ENCODE peak calls at places on chromosome 7, in five cellular contexts. N is GM12878, V is K562, P is uterus, C is A549. W is an unnamed sample.
A peak's percentile ranks its signal among the peaks of the same experiment; 100 is the strongest.

GRCh38 chr7:44048031-44048795 is 3.7 kb downstream of the DBNL start:
- DNase-seq in N (no peak), V (no peak), P (peak; percentile 15), C (no peak), W (no peak)

GRCh38 chr7:2660359-2661095 is 27.5 kb upstream of the AMZ1 start:
- DNase-seq in N (no peak), V (peak; percentile 84), P (no peak), C (no peak), W (no peak)

GRCh38 chr7:129599174-129599573 is 12.3 kb upstream of the NRF1 start:
- DNase-seq in N (no peak), V (no peak), P (no peak), C (no peak), W (no peak)

GRCh38 chr7:143258830-143259229 is 4.4 kb upstream of the GSTK1 start:
- DNase-seq in N (peak; percentile 20), V (no peak), P (no peak), C (no peak), W (no peak)

GRCh38 chr7:100372256-100372655 is 1.0 kb upstream of the PILRA start:
- DNase-seq in N (no peak), V (no peak), P (no peak), C (no peak), W (no peak)

GRCh38 chr7:44045226-44046014 is 918 bp downstream of the DBNL start:
- DNase-seq in N (no peak), V (peak; percentile 14), P (no peak), C (no peak), W (no peak)

GRCh38 chr7:90461216-90461615 is 8.2 kb upstream of the PTTG1IP2 start:
- DNase-seq in N (no peak), V (no peak), P (no peak), C (no peak), W (no peak)

GRCh38 chr7:131098527-131098926 is 229.1 kb upstream of the MKLN1 start:
- DNase-seq in N (no peak), V (no peak), P (no peak), C (no peak), W (no peak)

GRCh38 chr7:34011017-34011680 is 105.8 kb downstream of the BMPER start:
- DNase-seq in N (no peak), V (no peak), P (no peak), C (no peak), W (no peak)

GRCh38 chr7:5671053-5671452 is 110.4 kb downstream of the RNF216 start:
- DNase-seq in N (no peak), V (no peak), P (no peak), C (no peak), W (no peak)

GRCh38 chr7:151366872-151367207 is 25.2 kb downstream of the NUB1 start:
- DNase-seq in N (no peak), V (no peak), P (no peak), C (no peak), W (peak; percentile 35)

GRCh38 chr7:2109936-2110585 is 122.7 kb downstream of the MAD1L1 start:
- DNase-seq in N (peak; percentile 36), V (peak; percentile 85), P (no peak), C (peak; percentile 83), W (peak; percentile 30)

GRCh38 chr7:16564909-16565426 is 38.3 kb downstream of the LRRC72 start:
- DNase-seq in N (peak; percentile 8), V (peak; percentile 51), P (no peak), C (peak; percentile 58), W (no peak)

GRCh38 chr7:2417981-2418481 is 14.6 kb downstream of the CHST12 start:
- DNase-seq in N (no peak), V (no peak), P (no peak), C (no peak), W (no peak)

GRCh38 chr7:750111-750905 is 23.2 kb upstream of the PRKAR1B start:
- DNase-seq in N (no peak), V (no peak), P (no peak), C (no peak), W (peak; percentile 33)

GRCh38 chr7:24214670-24215069 is 69.3 kb upstream of the NPY start:
- DNase-seq in N (no peak), V (no peak), P (no peak), C (no peak), W (no peak)

GRCh38 chr7:151115836-151116418 is 29.7 kb downstream of the AGAP3 start:
- DNase-seq in N (no peak), V (no peak), P (no peak), C (no peak), W (no peak)

GRCh38 chr7:75870557-75870956 is 8.3 kb upstream of the RHBDD2 start:
- DNase-seq in N (no peak), V (no peak), P (no peak), C (no peak), W (no peak)

GRCh38 chr7:75642810-75643486 is 95.8 kb downstream of the HIP1 start:
- DNase-seq in N (peak; percentile 39), V (peak; percentile 88), P (no peak), C (peak; percentile 82), W (peak; percentile 78)

GRCh38 chr7:130878785-130879184 is 144.8 kb upstream of the KLF14 start:
- DNase-seq in N (no peak), V (no peak), P (no peak), C (no peak), W (no peak)

GRCh38 chr7:35985126-35985754 is 167.8 kb upstream of the EEPD1 start:
- DNase-seq in N (no peak), V (peak; percentile 74), P (peak; percentile 76), C (peak; percentile 77), W (peak; percentile 70)

GRCh38 chr7:72709909-72710308 is 118.1 kb downstream of the TYW1B start:
- DNase-seq in N (no peak), V (no peak), P (no peak), C (no peak), W (no peak)

GRCh38 chr7:11290859-11291258 is 317.2 kb downstream of the PHF14 start:
- DNase-seq in N (no peak), V (no peak), P (no peak), C (no peak), W (no peak)

GRCh38 chr7:11748884-11749283 is 83.1 kb downstream of the THSD7A start:
- DNase-seq in N (no peak), V (no peak), P (no peak), C (peak; percentile 47), W (no peak)

GRCh38 chr7:26709210-26709990 is 155.0 kb downstream of the SKAP2 start:
- DNase-seq in N (no peak), V (no peak), P (no peak), C (no peak), W (no peak)
- TF ChIP-seq POLR2A in N (no peak), V (no peak), P (no peak), C (no peak), W (no peak)

GRCh38 chr7:101728888-101729883 is 88.2 kb upstream of the CUX1 start:
- DNase-seq in N (no peak), V (peak; percentile 85), P (no peak), C (peak; percentile 84), W (no peak)

GRCh38 chr7:101728128-101728527 is 89.3 kb upstream of the CUX1 start:
- DNase-seq in N (no peak), V (no peak), P (no peak), C (no peak), W (no peak)

GRCh38 chr7:101736077-101736476 is 81.3 kb upstream of the CUX1 start:
- DNase-seq in N (no peak), V (peak; percentile 81), P (no peak), C (peak; percentile 41), W (no peak)

GRCh38 chr7:101731502-101732084 is 85.8 kb upstream of the CUX1 start:
- DNase-seq in N (no peak), V (no peak), P (no peak), C (no peak), W (no peak)

DNA sequence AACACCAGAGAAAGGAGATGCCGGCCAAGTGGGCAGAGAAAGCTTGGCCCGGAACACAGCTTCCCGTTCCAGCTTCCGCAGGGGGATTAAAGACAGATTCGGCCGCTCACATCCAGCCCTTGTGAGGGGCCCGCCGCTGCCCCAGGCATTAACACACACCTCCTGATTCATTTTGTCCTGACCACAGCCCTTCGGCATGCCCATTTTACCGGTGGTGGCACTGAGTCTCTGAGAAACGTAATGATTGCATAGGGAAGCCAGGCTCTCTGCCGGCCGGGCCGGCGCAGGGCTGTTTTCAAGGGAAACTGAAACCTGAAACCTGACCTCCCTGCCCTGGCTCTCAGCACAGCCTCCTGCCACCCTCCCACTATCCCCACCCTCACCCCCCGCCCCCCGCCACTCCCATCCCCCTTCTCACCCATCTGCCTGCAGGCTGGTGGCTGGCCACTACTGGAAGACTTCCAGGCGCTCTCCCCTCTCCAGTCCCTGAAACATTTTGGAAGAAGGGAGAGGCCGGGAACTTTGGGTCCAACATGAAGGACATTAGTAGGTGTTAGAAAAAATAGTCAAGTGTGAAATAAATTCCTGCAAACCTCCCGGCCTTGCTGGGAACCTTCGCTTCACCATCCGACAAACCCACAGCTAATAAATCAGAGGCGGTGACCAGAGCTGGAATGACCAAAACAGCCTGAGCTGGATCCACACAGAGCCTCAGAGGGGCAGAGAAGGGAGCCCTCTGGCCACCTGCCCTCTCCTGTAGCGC is 83.5 kb upstream of the CUX1 start:
- DNase-seq in N (no peak), V (peak; percentile 82), P (peak; percentile 46), C (no peak), W (peak; percentile 72)
- H3K27ac ChIP-seq in N (peak overlapping the region; percentile 41), V (peak overlapping the region; percentile 77), P (peak overlapping the region; percentile 58), C (peak overlapping the region; percentile 57), W (peak overlapping the region; percentile 15)

GRCh38 chr7:50312589-50313162 is 8.2 kb downstream of the IKZF1 start:
- DNase-seq in N (no peak), V (no peak), P (no peak), C (no peak), W (no peak)
- H3K4me1 ChIP-seq in N (peaks cover 47% of the 10 kb centered on the region), V (peaks cover 76% of the 10 kb centered on the region), P (no peaks in the 10 kb centered on the region), C (no peaks in the 10 kb centered on the region), W (no peaks in the 10 kb centered on the region)

GRCh38 chr7:84191842-84192241 is 2.7 kb downstream of the SEMA3A start:
- DNase-seq in N (no peak), V (no peak), P (no peak), C (peak; percentile 23), W (no peak)

GRCh38 chr7:84195295-84196006 is 862 bp upstream of the SEMA3A start:
- DNase-seq in N (no peak), V (no peak), P (no peak), C (no peak), W (no peak)

GRCh38 chr7:84193787-84194186 is 802 bp downstream of the SEMA3A start:
- DNase-seq in N (no peak), V (no peak), P (no peak), C (no peak), W (no peak)

GRCh38 chr7:84196007-84196551 is 1.5 kb upstream of the SEMA3A start:
- DNase-seq in N (no peak), V (no peak), P (no peak), C (peak; percentile 74), W (no peak)

DNA sequence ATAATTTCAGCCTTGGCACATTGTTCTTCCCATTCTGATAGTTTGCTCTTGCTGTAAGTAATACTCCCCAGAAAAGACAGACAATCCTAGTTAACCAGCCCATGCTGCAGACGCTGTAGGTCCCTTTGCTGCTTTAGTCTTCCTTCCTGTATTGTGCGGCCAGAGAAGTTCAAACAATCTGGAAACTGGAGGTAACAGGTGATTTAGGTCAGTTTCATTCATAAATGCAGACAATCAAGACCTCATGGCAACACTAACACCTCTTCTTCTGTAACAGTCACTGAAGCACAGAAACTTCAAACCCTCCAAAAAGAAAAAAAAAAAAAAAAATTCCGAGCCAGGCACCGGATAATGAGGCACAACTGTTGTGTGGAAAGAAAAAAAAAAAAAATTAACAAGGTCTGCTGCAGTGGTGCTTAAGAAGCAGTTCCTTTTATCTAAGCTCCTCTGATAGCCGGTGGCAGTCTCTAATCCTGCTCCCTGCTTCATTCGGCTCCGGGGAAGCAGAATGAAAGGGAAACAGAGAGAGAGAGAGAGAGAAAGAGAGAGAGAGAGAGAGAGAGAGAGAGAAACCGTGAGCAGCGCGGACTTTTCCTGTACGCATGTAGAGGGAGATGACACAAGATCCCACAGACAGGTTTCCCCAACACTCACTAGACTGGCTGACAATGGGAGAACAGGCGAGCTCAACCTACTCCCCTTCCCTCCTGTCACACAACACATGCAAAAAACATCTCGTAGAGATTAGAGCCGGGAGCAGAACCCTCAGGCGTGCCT is at the start of gene SEMA3A:
- DNase-seq in N (no peak), V (no peak), P (peak; percentile 14), C (peak; percentile 86), W (peak; percentile 17)
- TF ChIP-seq POLR2A in N (no peak), V (no peak), P (no peak), C (no peak), W (no peak)

W was measured in Peyer's patch.